ENCODE peak calls at places on chromosome X, in four cellular contexts. Y, R, Z and W are unnamed samples.

GRCh38 chrX:23802431-23802830 is 19.5 kb downstream of the SAT1 start:
- DNase-seq in Y (peak), Z (no peak), R (no peak), W (no peak)

GRCh38 chrX:370963-371745 is 15.6 kb downstream of the PPP2R3B start:
- DNase-seq in Y (no peak), R (no peak), Z (no peak), W (peak)

GRCh38 chrX:17441965-17442364 is 67.0 kb downstream of the NHS start:
- DNase-seq in Y (no peak), Z (no peak), R (no peak), W (no peak)

GRCh38 chrX:16239211-16239610 is 71.9 kb downstream of the MAGEB17 start:
- DNase-seq in R (peak), Y (no peak), Z (peak), W (no peak)

GRCh38 chrX:47283015-47283771 is 50.4 kb downstream of the USP11 start:
- DNase-seq in Z (peak), R (no peak), Y (no peak), W (no peak)

GRCh38 chrX:10166731-10167149 is 10.0 kb downstream of the CLCN4 start:
- DNase-seq in Z (no peak), R (no peak), Y (no peak), W (no peak)

GRCh38 chrX:136170109-136170800 is 22.9 kb downstream of the FHL1 start:
- DNase-seq in Y (no peak), R (no peak), Z (peak), W (peak)

GRCh38 chrX:39174761-39175417 is 373.6 kb downstream of the MID1IP1 start:
- DNase-seq in Y (peak), Z (no peak), R (no peak), W (no peak)

GRCh38 chrX:43655151-43655676 is 885 bp upstream of the MAOA start:
- DNase-seq in Z (peak), Y (peak), R (no peak), W (peak)

GRCh38 chrX:38279188-38279587 is 48.1 kb downstream of the RPGR start:
- DNase-seq in R (no peak), Y (no peak), Z (no peak), W (no peak)

GRCh38 chrX:154436597-154437397 is at the start of gene GDI1:
- DNase-seq in Z (peak), Y (peak), R (no peak), W (peak)

GRCh38 chrX:39848900-39849299 is 248.9 kb downstream of the BCOR start:
- DNase-seq in Y (no peak), R (peak), Z (peak), W (no peak)

GRCh38 chrX:15207384-15207783 is 62.5 kb downstream of the ASB9 start:
- DNase-seq in Y (no peak), R (no peak), Z (no peak), W (no peak)

DNA sequence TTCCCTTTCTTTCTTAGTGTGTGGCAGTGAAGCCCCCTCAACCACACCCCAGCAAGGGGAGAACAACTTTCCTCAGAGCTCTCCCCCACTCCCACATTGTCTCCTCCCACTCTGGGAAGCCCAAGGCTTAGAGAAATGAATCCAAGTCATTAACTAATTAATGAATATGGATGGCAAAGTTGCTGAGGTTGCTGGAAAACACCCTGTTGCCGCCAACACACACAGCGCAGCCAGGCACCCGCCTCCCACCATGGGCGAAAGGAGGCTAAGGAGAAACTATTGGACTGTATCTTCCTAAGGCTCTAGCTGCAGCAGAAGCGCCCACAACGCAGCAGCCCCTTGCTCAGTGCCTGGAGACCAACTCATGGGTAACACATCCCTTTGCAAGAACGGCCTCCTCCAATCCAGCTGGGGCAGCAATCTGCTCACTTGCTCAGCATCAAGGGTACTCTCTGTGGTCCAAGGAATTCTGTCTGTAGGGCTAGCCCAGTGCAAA is 34.2 kb downstream of the TSC22D3 start:
- DNase-seq in Z (no peak), R (no peak), Y (no peak), W (no peak)
- H3K4me3 ChIP-seq in Z (no peak), R (no peak), Y (no peak), W (peak)

GRCh38 chrX:7828594-7828993 is 14.4 kb upstream of the VCX start:
- DNase-seq in R (no peak), Y (no peak), Z (no peak), W (no peak)
- TF ChIP-seq CTCF in R (peak), Y (peak), Z (no peak), W (no peak)

GRCh38 chrX:71144651-71145050 is at the start of gene NLGN3:
- DNase-seq in R (no peak), Z (no peak), Y (no peak), W (no peak)

GRCh38 chrX:71143508-71143907 is 1.1 kb upstream of the NLGN3 start:
- DNase-seq in Y (peak), R (no peak), Z (peak), W (peak)

GRCh38 chrX:71151366-71151765 is 6.7 kb downstream of the NLGN3 start:
- DNase-seq in Z (no peak), R (no peak), Y (no peak), W (no peak)

GRCh38 chrX:71147496-71148277 is 3.0 kb downstream of the NLGN3 start:
- DNase-seq in R (no peak), Y (no peak), Z (no peak), W (no peak)

DNA sequence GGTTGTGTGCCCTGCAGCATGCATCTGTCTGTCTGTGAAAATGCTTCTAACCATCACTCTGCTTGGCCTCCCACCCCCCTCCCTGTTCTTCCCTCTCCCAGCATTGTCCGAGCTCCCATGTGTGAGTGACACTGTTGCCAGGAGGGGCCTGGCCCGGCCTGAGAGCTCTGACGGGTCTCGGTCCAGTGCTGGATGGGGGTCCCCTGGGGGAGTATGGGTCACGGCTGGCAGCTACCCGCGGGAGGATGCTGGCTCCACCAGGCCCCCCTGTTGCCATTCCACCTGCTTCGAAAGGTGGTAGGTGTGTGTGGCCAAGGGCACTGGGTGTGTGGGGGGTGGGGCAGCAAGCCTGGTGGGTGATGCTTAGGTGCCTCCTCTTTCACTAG is 3.6 kb downstream of the NLGN3 start:
- DNase-seq in R (no peak), Y (no peak), Z (no peak), W (no peak)
- H3K4me3 ChIP-seq in R (no peak), Y (no peak), Z (no peak), W (no peak)

GRCh38 chrX:107659768-107660167 is 31.5 kb downstream of the PRPS1 start:
- DNase-seq in Y (no peak), R (no peak), Z (no peak), W (no peak)
- TF ChIP-seq CTCF in Y (peak), R (peak), Z (peak), W (peak)

DNA sequence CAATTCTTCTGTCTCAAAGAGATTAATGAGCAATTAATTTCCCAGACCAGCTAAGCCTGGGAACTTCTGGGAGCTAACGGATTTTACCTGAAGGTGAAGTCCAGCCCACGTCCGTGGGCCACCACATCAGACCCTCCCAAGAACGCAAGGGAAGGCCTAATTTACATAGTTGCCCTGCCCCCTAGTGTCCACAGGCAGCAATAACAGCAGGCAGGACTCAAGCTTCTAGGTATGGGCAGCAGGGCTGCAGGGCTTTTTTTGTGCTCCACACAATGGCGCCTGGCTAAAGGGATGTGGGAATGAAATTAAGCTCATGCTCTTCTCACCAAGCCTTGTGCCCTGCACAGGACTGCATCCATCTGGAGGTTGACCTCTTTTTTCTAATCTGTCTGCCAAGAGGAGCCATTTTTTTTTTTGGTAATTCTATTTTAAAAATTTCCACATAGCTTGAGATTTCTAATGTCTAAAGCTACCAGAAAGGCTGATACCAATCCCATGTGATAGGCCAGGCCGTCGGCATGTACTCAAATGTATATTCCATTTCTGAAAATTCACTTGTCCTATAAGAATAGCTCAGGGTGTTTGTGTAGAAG is 111.9 kb upstream of the TMEM164 start:
- DNase-seq in Y (peak), Z (peak), R (peak), W (peak)
- H3K4me3 ChIP-seq in Y (no peak), Z (no peak), R (no peak), W (no peak)

GRCh38 chrX:46278591-46278990 is 266.6 kb downstream of the ZNF674 start:
- DNase-seq in R (no peak), Y (no peak), Z (no peak), W (no peak)

GRCh38 chrX:46279925-46280313 is 265.3 kb downstream of the ZNF674 start:
- DNase-seq in R (no peak), Z (no peak), Y (no peak), W (no peak)

DNA sequence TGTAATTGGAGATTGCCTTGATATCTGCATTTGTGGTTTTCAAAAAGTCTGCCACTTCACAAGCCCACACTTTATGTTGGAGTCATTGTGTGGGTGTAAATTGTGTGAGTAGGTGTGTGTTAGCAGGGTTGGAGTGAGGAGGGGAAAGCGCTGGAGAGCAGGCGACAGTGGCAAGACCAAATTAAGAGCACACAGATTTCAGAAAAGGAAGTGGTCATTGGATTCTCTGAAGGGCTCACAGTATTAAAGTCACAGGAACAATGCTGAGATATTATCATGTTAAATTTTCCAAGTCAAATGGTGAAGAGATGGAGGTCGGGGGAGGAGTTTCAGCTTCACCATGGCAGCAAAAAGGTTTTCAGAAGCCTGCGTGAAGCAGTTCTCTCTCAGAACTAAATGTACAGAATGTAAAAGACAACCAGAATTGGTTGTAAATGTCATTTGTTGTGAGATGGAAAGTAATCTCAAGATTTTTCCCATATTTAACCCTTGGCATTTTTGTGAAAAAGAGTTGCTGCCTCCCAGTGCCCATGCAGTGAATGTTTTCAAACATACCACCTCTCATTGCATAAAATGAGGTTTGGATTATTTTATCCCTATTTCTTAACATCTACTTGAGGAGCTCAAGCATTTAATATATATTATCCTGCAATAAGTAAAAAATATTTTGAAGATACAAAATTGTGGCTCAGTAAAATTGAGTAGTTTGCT is 265.9 kb downstream of the ZNF674 start:
- DNase-seq in R (no peak), Z (no peak), Y (no peak), W (no peak)
- TF ChIP-seq CTCF in R (no peak), Z (no peak), Y (no peak), W (no peak)